ENCODE peak calls at places on chromosomes 6 and 20, in eight cellular contexts. One of them, this sample, is unnamed.

GRCh38 chr6:170193326-170193821 is 97.5 kb downstream of the DLL1 start:
- DNase-seq in K562: no peak
- DNase-seq in IMR-90: no peak
- DNase-seq in GM12878: no peak
- DNase-seq in A549: no peak
- DNase-seq in H1: no peak
- DNase-seq in HepG2: no peak
- DNase-seq in SK-N-SH: no peak
- DNase-seq in this sample: no peak

GRCh38 chr20:62633571-62634329 is 8.6 kb upstream of the SLCO4A1 start:
- DNase-seq in H1: no peak
- DNase-seq in HepG2: no peak
- DNase-seq in IMR-90: no peak
- DNase-seq in K562: no peak
- DNase-seq in A549: no peak
- DNase-seq in SK-N-SH: no peak
- DNase-seq in GM12878: no peak
- DNase-seq in this sample: no peak

GRCh38 chr6:100673641-100674040 is 207.5 kb downstream of the ASCC3 start:
- DNase-seq in IMR-90: no peak
- DNase-seq in A549: no peak
- DNase-seq in HepG2: no peak
- DNase-seq in SK-N-SH: no peak
- DNase-seq in GM12878: no peak
- DNase-seq in K562: no peak
- DNase-seq in H1: no peak
- DNase-seq in this sample: no peak

GRCh38 chr6:62740596-62740995 is 454.6 kb upstream of the KHDRBS2 start:
- DNase-seq in K562: no peak
- DNase-seq in SK-N-SH: peak
- DNase-seq in A549: no peak
- DNase-seq in GM12878: no peak
- DNase-seq in IMR-90: no peak
- DNase-seq in HepG2: no peak
- DNase-seq in H1: no peak
- DNase-seq in this sample: no peak

GRCh38 chr20:10521068-10521834 is 86.1 kb downstream of the SLX4IP start:
- DNase-seq in A549: peak
- DNase-seq in GM12878: no peak
- DNase-seq in H1: no peak
- DNase-seq in K562: no peak
- DNase-seq in IMR-90: peak
- DNase-seq in SK-N-SH: no peak
- DNase-seq in HepG2: peak
- DNase-seq in this sample: no peak

GRCh38 chr6:106512048-106512957 is 117.0 kb downstream of the RTN4IP1 start:
- DNase-seq in IMR-90: no peak
- DNase-seq in SK-N-SH: peak
- DNase-seq in A549: peak
- DNase-seq in HepG2: peak
- DNase-seq in H1: peak
- DNase-seq in K562: no peak
- DNase-seq in GM12878: no peak
- DNase-seq in this sample: no peak

GRCh38 chr20:43404880-43405279 is 52.8 kb upstream of the SRSF6 start:
- DNase-seq in GM12878: no peak
- DNase-seq in H1: peak
- DNase-seq in A549: peak
- DNase-seq in HepG2: peak
- DNase-seq in IMR-90: no peak
- DNase-seq in SK-N-SH: no peak
- DNase-seq in K562: peak
- DNase-seq in this sample: peak

GRCh38 chr6:15464211-15464725 is 198.6 kb downstream of the DTNBP1 start:
- DNase-seq in A549: peak
- DNase-seq in GM12878: no peak
- DNase-seq in IMR-90: no peak
- DNase-seq in HepG2: peak
- DNase-seq in SK-N-SH: no peak
- DNase-seq in H1: peak
- DNase-seq in K562: peak
- DNase-seq in this sample: peak

GRCh38 chr6:16999486-17000436 is 102.1 kb upstream of the STMND1 start:
- DNase-seq in A549: peak
- DNase-seq in IMR-90: peak
- DNase-seq in GM12878: no peak
- DNase-seq in K562: no peak
- DNase-seq in H1: no peak
- DNase-seq in HepG2: no peak
- DNase-seq in SK-N-SH: no peak
- DNase-seq in this sample: no peak
- TF ChIP-seq RAD21 in A549: no peak
- TF ChIP-seq RAD21 in IMR-90: no peak
- TF ChIP-seq RAD21 in GM12878: no peak
- TF ChIP-seq RAD21 in K562: no peak
- TF ChIP-seq RAD21 in H1: no peak
- TF ChIP-seq RAD21 in HepG2: no peak
- TF ChIP-seq RAD21 in SK-N-SH: no peak
- TF ChIP-seq RAD21 in this sample: no peak

GRCh38 chr6:148494226-148494625 is 151.6 kb downstream of the SASH1 start:
- DNase-seq in HepG2: no peak
- DNase-seq in SK-N-SH: no peak
- DNase-seq in H1: no peak
- DNase-seq in GM12878: no peak
- DNase-seq in A549: no peak
- DNase-seq in K562: no peak
- DNase-seq in IMR-90: no peak
- DNase-seq in this sample: no peak
- TF ChIP-seq RAD21 in HepG2: no peak
- TF ChIP-seq RAD21 in SK-N-SH: no peak
- TF ChIP-seq RAD21 in H1: no peak
- TF ChIP-seq RAD21 in GM12878: no peak
- TF ChIP-seq RAD21 in A549: no peak
- TF ChIP-seq RAD21 in K562: no peak
- TF ChIP-seq RAD21 in IMR-90: no peak
- TF ChIP-seq RAD21 in this sample: no peak

DNA sequence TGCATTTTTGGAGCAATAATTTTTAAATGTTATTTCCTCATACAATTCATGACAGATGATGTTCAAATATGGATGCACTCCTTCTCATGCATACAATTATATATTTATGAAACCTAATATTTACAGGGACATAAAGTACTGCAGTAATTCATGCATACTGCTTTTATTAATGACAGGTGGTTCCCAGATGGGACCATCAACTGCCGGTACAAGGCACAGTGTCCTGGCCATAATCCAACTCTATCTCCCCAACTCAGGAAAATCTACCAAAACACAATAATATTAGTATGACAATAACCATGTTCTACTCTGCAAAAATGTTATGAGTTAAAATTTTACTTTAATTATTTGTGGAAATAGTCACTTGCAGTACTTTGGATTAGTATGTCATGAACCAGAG is 77.8 kb downstream of the VIP start:
- DNase-seq in SK-N-SH: peak
- DNase-seq in A549: no peak
- DNase-seq in GM12878: no peak
- DNase-seq in HepG2: no peak
- DNase-seq in IMR-90: no peak
- DNase-seq in K562: no peak
- DNase-seq in H1: no peak
- DNase-seq in this sample: no peak
- TF ChIP-seq RAD21 in SK-N-SH: no peak
- TF ChIP-seq RAD21 in A549: no peak
- TF ChIP-seq RAD21 in GM12878: no peak
- TF ChIP-seq RAD21 in HepG2: no peak
- TF ChIP-seq RAD21 in IMR-90: no peak
- TF ChIP-seq RAD21 in K562: no peak
- TF ChIP-seq RAD21 in H1: no peak
- TF ChIP-seq RAD21 in this sample: no peak

GRCh38 chr20:47230811-47231256 is 125.7 kb downstream of the ZMYND8 start:
- DNase-seq in H1: no peak
- DNase-seq in SK-N-SH: no peak
- DNase-seq in IMR-90: peak
- DNase-seq in A549: no peak
- DNase-seq in HepG2: no peak
- DNase-seq in GM12878: no peak
- DNase-seq in K562: no peak
- DNase-seq in this sample: no peak
- TF ChIP-seq RAD21 in H1: no peak
- TF ChIP-seq RAD21 in SK-N-SH: no peak
- TF ChIP-seq RAD21 in IMR-90: no peak
- TF ChIP-seq RAD21 in A549: no peak
- TF ChIP-seq RAD21 in HepG2: no peak
- TF ChIP-seq RAD21 in GM12878: no peak
- TF ChIP-seq RAD21 in K562: no peak
- TF ChIP-seq RAD21 in this sample: no peak

DNA sequence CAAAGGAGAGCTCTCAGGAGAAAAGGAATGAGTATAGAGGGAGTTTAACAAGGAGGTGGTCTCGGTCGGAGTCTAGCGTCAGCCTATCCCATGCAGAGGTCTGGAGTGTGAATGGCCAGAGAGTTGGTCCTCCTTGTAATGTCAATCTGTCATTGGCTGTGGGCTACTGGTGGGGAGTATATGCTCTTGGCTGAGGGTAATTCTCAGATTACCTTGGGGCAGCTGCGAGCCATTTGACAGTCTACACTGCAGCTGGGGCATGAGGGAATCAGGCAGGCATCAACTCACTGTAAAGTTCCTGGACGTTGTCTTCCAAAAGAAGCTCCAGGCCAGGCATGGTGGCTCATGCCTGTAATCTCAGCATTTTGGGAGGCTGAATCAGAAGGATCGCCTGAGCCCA is 48.1 kb downstream of the EBF4 start:
- DNase-seq in K562: no peak
- DNase-seq in IMR-90: no peak
- DNase-seq in SK-N-SH: no peak
- DNase-seq in H1: no peak
- DNase-seq in GM12878: no peak
- DNase-seq in HepG2: no peak
- DNase-seq in A549: no peak
- DNase-seq in this sample: no peak
- TF ChIP-seq RAD21 in K562: no peak
- TF ChIP-seq RAD21 in IMR-90: no peak
- TF ChIP-seq RAD21 in SK-N-SH: no peak
- TF ChIP-seq RAD21 in H1: no peak
- TF ChIP-seq RAD21 in GM12878: no peak
- TF ChIP-seq RAD21 in HepG2: no peak
- TF ChIP-seq RAD21 in A549: no peak
- TF ChIP-seq RAD21 in this sample: no peak

GRCh38 chr6:169166896-169167580 is 86.6 kb downstream of the THBS2 start:
- DNase-seq in SK-N-SH: peak
- DNase-seq in HepG2: no peak
- DNase-seq in A549: no peak
- DNase-seq in GM12878: no peak
- DNase-seq in IMR-90: no peak
- DNase-seq in K562: no peak
- DNase-seq in H1: no peak
- DNase-seq in this sample: no peak

GRCh38 chr6:169168706-169169105 is 84.9 kb downstream of the THBS2 start:
- DNase-seq in K562: no peak
- DNase-seq in A549: no peak
- DNase-seq in SK-N-SH: peak
- DNase-seq in HepG2: no peak
- DNase-seq in GM12878: no peak
- DNase-seq in IMR-90: no peak
- DNase-seq in H1: no peak
- DNase-seq in this sample: no peak

GRCh38 chr6:169169375-169169774 is 84.3 kb downstream of the THBS2 start:
- DNase-seq in GM12878: no peak
- DNase-seq in IMR-90: no peak
- DNase-seq in SK-N-SH: no peak
- DNase-seq in H1: no peak
- DNase-seq in A549: no peak
- DNase-seq in K562: no peak
- DNase-seq in HepG2: no peak
- DNase-seq in this sample: peak

GRCh38 chr6:169168302-169168630 is 85.4 kb downstream of the THBS2 start:
- DNase-seq in SK-N-SH: peak
- DNase-seq in K562: no peak
- DNase-seq in GM12878: no peak
- DNase-seq in A549: no peak
- DNase-seq in HepG2: no peak
- DNase-seq in H1: no peak
- DNase-seq in IMR-90: no peak
- DNase-seq in this sample: no peak

GRCh38 chr6:169167581-169168301 is 85.9 kb downstream of the THBS2 start:
- DNase-seq in IMR-90: peak
- DNase-seq in HepG2: no peak
- DNase-seq in SK-N-SH: peak
- DNase-seq in K562: no peak
- DNase-seq in GM12878: no peak
- DNase-seq in A549: no peak
- DNase-seq in H1: no peak
- DNase-seq in this sample: peak
- TF ChIP-seq RAD21 in IMR-90: peak
- TF ChIP-seq RAD21 in HepG2: no peak
- TF ChIP-seq RAD21 in SK-N-SH: no peak
- TF ChIP-seq RAD21 in K562: no peak
- TF ChIP-seq RAD21 in GM12878: no peak
- TF ChIP-seq RAD21 in A549: no peak
- TF ChIP-seq RAD21 in H1: no peak
- TF ChIP-seq RAD21 in this sample: no peak

This sample was measured in HCT116.